ENCODE peak calls at places on chromosomes 13 and 19, in five cellular contexts. N is keratinocyte, T is fibroblast of mammary gland, Q is ovary, U is prostate gland. Y is an unnamed sample.

GRCh38 chr19:3275583-3276340 is 51.3 kb downstream of the CELF5 start:
- DNase-seq in U (peak), Q (peak), T (peak), N (peak), Y (peak)

GRCh38 chr19:41456342-41456918 is 13.5 kb downstream of the ERICH4 start:
- DNase-seq in Q (no peak), T (peak), U (peak), N (no peak), Y (no peak)

GRCh38 chr13:35693142-35693784 is 216.8 kb upstream of the MAB21L1 start:
- DNase-seq in Q (no peak), T (peak), N (no peak), U (no peak), Y (no peak)

GRCh38 chr13:28059214-28059613 is 41.2 kb downstream of the FLT3 start:
- DNase-seq in N (no peak), U (no peak), T (peak), Q (no peak), Y (peak)

GRCh38 chr19:34475026-34475974 is 6.3 kb upstream of the WTIP start:
- DNase-seq in T (peak), Q (no peak), U (no peak), N (peak), Y (no peak)

GRCh38 chr19:52206481-52206880 is 16.6 kb downstream of the PPP2R1A start:
- DNase-seq in U (no peak), N (no peak), Q (no peak), T (no peak), Y (no peak)

GRCh38 chr13:113915012-113915763 is 51.3 kb upstream of the GAS6 start:
- DNase-seq in Q (no peak), T (no peak), N (no peak), U (peak), Y (no peak)

GRCh38 chr13:58994778-58995177 is 1169.0 kb downstream of the DIAPH3 start:
- DNase-seq in T (no peak), Q (no peak), U (no peak), N (no peak), Y (no peak)

GRCh38 chr19:15629003-15629880 is 11.5 kb upstream of the CYP4F3 start:
- DNase-seq in Q (peak), U (peak), N (no peak), T (peak), Y (peak)

GRCh38 chr19:31340059-31341025 is 8.9 kb downstream of the TSHZ3 start:
- DNase-seq in U (peak), T (peak), N (no peak), Q (peak), Y (no peak)

GRCh38 chr19:35911790-35912189 is 3.7 kb upstream of the TYROBP start:
- DNase-seq in N (no peak), Q (no peak), T (no peak), U (no peak), Y (no peak)

GRCh38 chr19:16587031-16588023 is 15.1 kb upstream of the SLC35E1 start:
- DNase-seq in Q (no peak), T (peak), N (peak), U (no peak), Y (peak)

GRCh38 chr13:27122036-27122435 is 49.6 kb downstream of the USP12 start:
- DNase-seq in Q (no peak), U (no peak), N (no peak), T (no peak), Y (no peak)

GRCh38 chr13:104962411-104962810 is 1573.1 kb downstream of the EFNB2 start:
- DNase-seq in T (no peak), U (no peak), Q (no peak), N (no peak), Y (no peak)

GRCh38 chr19:56273563-56274117 is 1.1 kb downstream of the EDDM13 start:
- DNase-seq in N (no peak), U (no peak), T (peak), Q (no peak), Y (no peak)

GRCh38 chr13:53191091-53191490 is 162.5 kb downstream of the OLFM4 start:
- DNase-seq in Q (no peak), T (peak), U (no peak), N (peak), Y (no peak)

GRCh38 chr19:18280247-18281081 is 958 bp downstream of the JUND start:
- DNase-seq in Q (peak), N (no peak), T (peak), U (peak), Y (peak)

GRCh38 chr19:2820112-2820702 is 539 bp downstream of the ZNF554 start:
- DNase-seq in T (no peak), Q (no peak), N (no peak), U (no peak), Y (no peak)

GRCh38 chr13:84132491-84132890 is 250.2 kb upstream of the SLITRK1 start:
- DNase-seq in N (no peak), T (no peak), U (no peak), Q (no peak), Y (no peak)

GRCh38 chr13:21641629-21642028 is 29.2 kb upstream of the FGF9 start:
- DNase-seq in N (peak), U (no peak), T (no peak), Q (no peak), Y (no peak)

GRCh38 chr13:44810067-44810840 is 179.0 kb downstream of the NUFIP1 start:
- DNase-seq in Q (peak), T (no peak), N (no peak), U (peak), Y (no peak)

GRCh38 chr13:45416521-45417125 is 1.6 kb downstream of the SLC25A30 start:
- DNase-seq in T (no peak), N (no peak), Q (no peak), U (peak), Y (no peak)

GRCh38 chr13:78593129-78593528 is 10.2 kb downstream of the POU4F1 start:
- DNase-seq in U (no peak), Q (no peak), T (no peak), N (no peak), Y (no peak)

GRCh38 chr19:19321143-19321577 is 531 bp downstream of the MAU2 start:
- DNase-seq in T (peak), Q (peak), N (no peak), U (no peak), Y (no peak)

GRCh38 chr13:46207828-46208227 is 3.9 kb upstream of the LRRC63 start:
- DNase-seq in T (no peak), U (no peak), Q (no peak), N (no peak), Y (no peak)

GRCh38 chr19:45994456-45994988 is 745 bp upstream of the CCDC61 start:
- DNase-seq in U (no peak), T (peak), N (no peak), Q (no peak), Y (no peak)

GRCh38 chr19:57558525-57558924 is 1.1 kb downstream of the ZNF550 start:
- DNase-seq in Q (no peak), N (no peak), T (peak), U (no peak), Y (no peak)
- TF ChIP-seq CTCF in Q (no peak), N (peak), T (peak), U (no peak), Y (no peak)

GRCh38 chr13:86737334-86737932 is 933.7 kb upstream of the SLITRK5 start:
- DNase-seq in U (no peak), Q (no peak), T (no peak), N (no peak), Y (no peak)

DNA sequence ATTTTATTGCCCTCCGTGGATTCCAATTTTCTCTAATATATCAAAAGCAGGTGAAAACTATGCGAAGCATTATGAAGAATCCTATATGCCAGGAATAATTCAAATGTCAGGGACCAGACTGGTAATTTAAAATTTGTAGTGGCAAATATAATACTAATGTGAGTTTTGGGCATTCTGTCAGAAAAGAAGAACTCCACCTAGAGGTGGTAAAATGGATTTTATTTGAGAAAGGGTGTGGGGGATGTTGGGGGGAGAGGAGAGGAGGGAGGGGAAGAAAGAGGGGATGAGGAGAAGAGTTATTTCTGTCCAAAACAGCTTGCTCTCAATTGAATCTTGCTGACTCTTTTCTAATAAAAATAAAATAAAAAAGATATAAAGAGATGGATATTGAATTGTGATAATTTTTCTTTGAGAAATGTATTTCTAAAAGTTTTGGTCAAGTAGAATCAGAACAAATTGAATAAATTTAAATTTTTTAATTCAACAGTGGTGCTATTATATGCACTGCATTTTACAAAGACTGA is 929.3 kb upstream of the SLITRK5 start:
- DNase-seq in Q (no peak), U (no peak), T (no peak), N (no peak), Y (no peak)
- TF ChIP-seq CTCF in Q (no peak), U (no peak), T (no peak), N (no peak), Y (no peak)

DNA sequence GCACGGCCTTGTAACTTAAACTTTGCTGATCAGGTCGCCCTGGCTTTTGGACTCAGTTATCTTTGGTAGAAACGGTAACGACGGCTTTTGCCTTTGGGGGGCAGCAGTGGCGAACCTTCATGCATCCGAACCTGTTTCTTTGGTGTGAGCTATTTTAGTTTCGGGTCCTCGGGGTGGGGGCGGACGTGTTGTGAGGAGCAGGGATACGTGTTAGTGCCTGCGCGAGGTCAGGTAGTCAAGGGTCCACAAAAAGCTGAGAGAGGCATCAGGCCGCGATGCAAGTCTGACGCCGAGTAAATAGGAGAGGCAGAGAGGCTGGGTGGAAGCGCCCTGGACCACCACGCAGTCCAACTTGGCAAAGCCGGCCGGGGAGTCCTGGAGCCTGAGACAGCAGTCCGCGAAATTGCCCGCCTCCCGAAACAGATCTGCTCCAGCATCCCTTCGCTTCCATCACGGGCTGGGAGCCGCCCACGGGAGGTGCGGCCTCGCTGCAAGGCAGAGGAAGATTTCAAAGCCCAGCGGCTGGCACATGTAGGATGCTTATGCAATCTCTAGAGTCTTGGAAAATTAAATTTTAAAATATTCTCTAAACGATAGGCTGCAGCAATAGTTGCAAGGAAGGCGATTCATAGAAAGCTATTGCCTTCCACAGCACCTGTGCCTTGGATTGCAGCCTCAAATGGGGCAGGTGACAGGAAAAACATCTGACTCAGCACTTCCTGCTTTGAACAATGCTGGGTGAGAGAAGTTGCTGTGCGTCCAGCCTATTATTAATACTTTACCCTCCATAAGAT is 4.6 kb upstream of the TPP2 start:
- DNase-seq in N (no peak), U (peak), T (peak), Q (peak), Y (peak)
- TF ChIP-seq CTCF in N (peak), U (no peak), T (peak), Q (peak), Y (peak)

GRCh38 chr19:4557186-4557970 is 2.1 kb downstream of the SEMA6B start:
- DNase-seq in T (no peak), N (no peak), Q (peak), U (no peak), Y (no peak)
- TF ChIP-seq CTCF in T (no peak), N (peak), Q (no peak), U (no peak), Y (peak)

DNA sequence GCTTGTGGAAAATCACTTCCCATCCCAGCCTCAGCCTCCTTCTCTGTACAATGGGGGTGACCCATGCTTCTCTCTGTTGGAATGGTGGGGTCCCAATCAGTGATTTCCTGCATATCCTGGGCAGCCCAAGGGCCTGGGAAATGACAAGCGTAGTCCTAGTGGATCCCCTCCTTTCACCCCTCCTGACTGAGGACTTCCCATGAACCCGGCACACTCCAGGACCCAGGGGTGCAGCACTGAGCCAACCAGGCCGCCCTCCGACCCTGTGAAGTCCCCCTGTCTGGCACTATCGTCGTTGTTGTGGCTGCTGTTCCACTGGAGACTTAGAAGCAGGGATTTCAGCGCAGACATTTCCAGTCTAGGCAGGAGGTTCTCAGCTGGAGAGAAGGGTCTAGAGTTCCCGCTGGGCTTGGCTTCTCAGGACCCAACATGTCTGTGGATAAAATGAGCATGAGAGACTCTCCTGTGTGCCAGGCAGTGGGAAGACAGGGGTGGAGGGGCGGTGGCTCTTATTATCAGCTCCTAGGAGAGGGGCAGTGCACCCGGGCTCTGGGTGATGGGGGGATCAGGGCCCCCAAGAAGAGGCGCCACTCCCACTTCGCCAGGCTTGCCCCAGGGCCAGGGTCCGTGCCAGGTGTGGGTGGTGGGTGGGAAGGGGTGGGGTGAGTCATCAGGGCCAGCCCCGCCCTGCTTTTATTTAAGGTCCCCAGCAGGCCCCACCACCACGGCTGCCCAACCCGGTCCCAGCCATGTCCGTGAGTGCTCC is at the start of gene LGALS7B:
- DNase-seq in N (no peak), U (no peak), Q (no peak), T (no peak), Y (no peak)
- TF ChIP-seq CTCF in N (no peak), U (no peak), Q (no peak), T (no peak), Y (no peak)

Y was measured in GM10248.